ENCODE peak calls at places on chromosomes 6 and 20, in seven cellular contexts. D is H1, L is mesenchymal stem cell, B is IMR-90, V is neuronal stem cell, M is mesendoderm, I is trophoblast cell. Z is an unnamed sample.

GRCh38 chr6:17768388-17768787 is 61.7 kb upstream of the NUP153 start:
- DNase-seq in D (no peak), L (peak; percentile 37), B (peak; percentile 33), V (peak; percentile 23), M (peak; percentile 41), I (peak; percentile 31), Z (no peak)

GRCh38 chr20:47751449-47751848 is 33.8 kb downstream of the SULF2 start:
- DNase-seq in D (no peak), L (no peak), B (no peak), V (no peak), M (no peak), I (no peak), Z (no peak)

GRCh38 chr6:121652726-121653623 is 217.5 kb downstream of the GJA1 start:
- DNase-seq in D (no peak), L (peak; percentile 94), B (peak; percentile 91), V (no peak), M (no peak), I (peak; percentile 80), Z (no peak)

GRCh38 chr20:16580127-16580526 is 6.9 kb upstream of the KIF16B start:
- DNase-seq in D (no peak), L (peak; percentile 47), B (peak; percentile 77), V (no peak), M (no peak), I (peak; percentile 88), Z (no peak)

GRCh38 chr20:32807706-32808105 is 12.0 kb upstream of the MAPRE1 start:
- DNase-seq in D (peak; percentile 73), L (no peak), B (no peak), V (peak; percentile 67), M (peak; percentile 57), I (no peak), Z (peak; percentile 85)

GRCh38 chr20:50930139-50931047 is 844 bp downstream of the ADNP start:
- DNase-seq in D (no peak), L (no peak), B (no peak), V (peak; percentile 24), M (no peak), I (peak; percentile 46), Z (no peak)

GRCh38 chr20:59351148-59352040 is 51.0 kb downstream of the EDN3 start:
- DNase-seq in D (no peak), L (no peak), B (no peak), V (no peak), M (no peak), I (no peak), Z (no peak)

GRCh38 chr6:27720607-27721580 is 191.3 kb downstream of the OR2B2 start:
- DNase-seq in D (peak; percentile 90), L (peak; percentile 36), B (peak; percentile 24), V (peak; percentile 5), M (peak; percentile 94), I (no peak), Z (peak; percentile 74)

GRCh38 chr6:150835620-150836019 is 29.9 kb upstream of the MTHFD1L start:
- DNase-seq in D (no peak), L (no peak), B (no peak), V (no peak), M (no peak), I (peak; percentile 21), Z (no peak)

GRCh38 chr6:151904631-151905030 is 97.1 kb downstream of the ESR1 start:
- DNase-seq in D (no peak), L (no peak), B (no peak), V (no peak), M (no peak), I (no peak), Z (no peak)

GRCh38 chr20:11375368-11375767 is 542.3 kb upstream of the BTBD3 start:
- DNase-seq in D (no peak), L (no peak), B (no peak), V (no peak), M (no peak), I (no peak), Z (no peak)

GRCh38 chr6:133242761-133243590 is 1.8 kb downstream of the EYA4 start:
- DNase-seq in D (peak; percentile 59), L (peak; percentile 33), B (peak; percentile 26), V (peak; percentile 35), M (peak; percentile 41), I (no peak), Z (peak; percentile 52)

GRCh38 chr20:33160681-33161080 is 7.3 kb upstream of the BPIFA2 start:
- DNase-seq in D (peak; percentile 1), L (no peak), B (no peak), V (no peak), M (no peak), I (no peak), Z (no peak)

GRCh38 chr20:49482621-49483017 is at the start of gene KCNB1:
- DNase-seq in D (peak; percentile 96), L (peak; percentile 43), B (peak; percentile 21), V (peak; percentile 86), M (peak; percentile 91), I (peak; percentile 55), Z (peak; percentile 93)

GRCh38 chr6:168607272-168608112 is 166.5 kb downstream of the SMOC2 start:
- DNase-seq in D (peak; percentile 45), L (no peak), B (no peak), V (no peak), M (no peak), I (peak; percentile 38), Z (peak; percentile 55)

GRCh38 chr20:10225439-10226080 is 6.9 kb downstream of the SNAP25 start:
- DNase-seq in D (no peak), L (no peak), B (no peak), V (no peak), M (peak; percentile 68), I (no peak), Z (no peak)

GRCh38 chr20:36856196-36856595 is 19.7 kb upstream of the TLDC2 start:
- DNase-seq in D (no peak), L (no peak), B (no peak), V (no peak), M (no peak), I (no peak), Z (no peak)

DNA sequence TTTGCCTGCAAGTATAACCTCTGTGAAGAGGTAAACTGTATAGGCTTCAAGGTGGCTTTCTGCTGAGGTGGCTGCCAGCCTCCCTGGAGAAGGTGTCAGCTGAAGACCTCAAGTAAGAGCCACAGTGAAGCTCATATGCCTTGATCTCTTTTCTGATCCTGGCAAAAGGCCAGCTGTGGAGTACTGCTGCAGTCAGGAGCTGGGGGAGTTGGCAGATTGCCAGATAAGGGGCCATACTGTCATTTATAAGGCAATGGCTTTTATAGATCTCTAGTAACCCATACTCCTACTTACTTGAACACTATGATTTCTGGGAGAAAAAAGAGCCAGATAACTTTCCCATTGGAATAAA is 8.8 kb upstream of the CEP85L start:
- DNase-seq in D (no peak), L (peak; percentile 32), B (no peak), V (no peak), M (no peak), I (no peak), Z (no peak)
- H3K27ac ChIP-seq in D (no peak overlapping the region), L (no peak overlapping the region), B (no peak overlapping the region), V (no peak overlapping the region), M (no peak overlapping the region), I (no peak overlapping the region), Z (no peak overlapping the region)

GRCh38 chr6:117025310-117025709 is 148.3 kb downstream of the RFX6 start:
- DNase-seq in D (no peak), L (no peak), B (no peak), V (no peak), M (peak; percentile 79), I (peak; percentile 50), Z (peak; percentile 27)

GRCh38 chr6:117018771-117019170 is 141.7 kb downstream of the RFX6 start:
- DNase-seq in D (no peak), L (no peak), B (no peak), V (no peak), M (no peak), I (no peak), Z (no peak)

GRCh38 chr6:117028256-117028655 is 151.2 kb downstream of the RFX6 start:
- DNase-seq in D (no peak), L (no peak), B (no peak), V (no peak), M (no peak), I (no peak), Z (no peak)

DNA sequence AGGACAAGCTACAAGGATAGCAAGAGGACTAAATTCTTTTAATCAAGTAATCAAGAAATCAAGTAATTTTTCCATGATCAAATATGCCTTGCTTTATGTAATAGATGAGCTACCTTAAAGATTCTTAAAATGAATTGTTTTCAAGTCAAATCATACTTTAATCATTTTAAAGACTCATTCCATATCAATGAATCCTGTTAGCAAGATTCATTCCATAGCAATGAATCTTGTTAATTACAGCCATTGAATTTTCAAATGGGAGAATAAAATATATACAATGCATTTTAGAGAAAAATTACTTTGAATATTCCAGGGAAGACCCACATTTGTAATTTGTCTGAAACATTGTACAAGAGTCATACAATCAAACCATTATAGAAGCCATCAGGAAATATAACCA is 145.7 kb downstream of the RFX6 start:
- DNase-seq in D (no peak), L (no peak), B (no peak), V (no peak), M (no peak), I (no peak), Z (no peak)
- H2AK5ac ChIP-seq in D (no peak overlapping the region), L (no peak overlapping the region), B (no peak overlapping the region), V (no peak overlapping the region), M (no peak overlapping the region), I (no peak overlapping the region), Z (no peak overlapping the region)

DNA sequence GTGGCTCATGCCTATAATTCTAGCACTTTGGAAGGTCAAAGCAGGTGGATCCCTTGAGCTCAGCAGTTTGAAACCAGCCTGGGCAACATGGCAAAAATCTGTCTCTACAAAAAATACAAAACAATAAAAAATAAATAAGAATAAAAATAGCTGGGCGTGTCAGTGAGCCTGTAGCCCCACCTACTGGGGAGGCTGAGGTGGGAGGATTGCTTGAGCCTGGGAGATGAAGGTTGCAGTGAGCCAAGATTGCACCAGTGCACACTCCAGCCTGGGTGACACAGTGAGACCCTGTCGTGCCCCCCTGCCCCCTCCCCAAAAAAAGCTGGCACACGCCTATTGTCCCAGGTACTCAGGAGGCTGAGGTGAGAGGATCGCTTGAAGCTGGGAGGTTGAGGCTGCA is 35.1 kb upstream of the SRPK1 start:
- DNase-seq in D (no peak), L (no peak), B (no peak), V (no peak), M (no peak), I (peak; percentile 27), Z (no peak)
- H4K8ac ChIP-seq in D (no peak overlapping the region), L (no peak overlapping the region), B (no peak overlapping the region), V (no peak overlapping the region), M (no peak overlapping the region), I (no peak overlapping the region), Z (no peak overlapping the region)

GRCh38 chr20:40497781-40498691 is 191.0 kb downstream of the MAFB start:
- DNase-seq in D (no peak), L (peak; percentile 73), B (no peak), V (no peak), M (no peak), I (peak; percentile 30), Z (no peak)
- H3K27ac ChIP-seq in D (no peak overlapping the region), L (no peak overlapping the region), B (no peak overlapping the region), V (no peak overlapping the region), M (no peak overlapping the region), I (no peak overlapping the region), Z (no peak overlapping the region)

DNA sequence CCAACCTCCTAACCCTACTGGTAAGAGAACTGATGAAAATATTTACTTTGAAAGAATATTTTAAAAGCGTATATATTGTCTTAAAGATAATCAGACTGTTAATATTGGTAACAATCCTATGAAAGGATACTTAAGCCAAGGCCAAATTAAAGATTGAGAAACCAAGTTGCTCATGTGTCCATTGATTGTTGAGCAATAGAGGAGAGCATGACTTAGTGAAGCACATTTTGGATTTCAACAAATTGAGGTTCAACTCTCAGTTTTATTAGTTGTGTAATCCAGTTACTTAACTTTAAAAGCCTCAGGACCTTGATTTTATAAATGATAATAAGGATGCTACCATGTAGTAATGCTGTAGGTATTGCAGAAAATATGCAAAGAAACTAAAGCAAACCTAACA is 56.8 kb downstream of the PRL start:
- DNase-seq in D (no peak), L (no peak), B (no peak), V (no peak), M (no peak), I (no peak), Z (no peak)
- H2AK5ac ChIP-seq in D (no peak overlapping the region), L (no peak overlapping the region), B (no peak overlapping the region), V (no peak overlapping the region), M (no peak overlapping the region), I (no peak overlapping the region), Z (no peak overlapping the region)

Z was measured in H9.